ENCODE peak calls at places on chromosome 15, in five cellular contexts. U is A549, M is ovary, Z is GM12865, W is fibroblast of the aortic adventitia. Y is an unnamed sample.

GRCh38 chr15:96720251-96720650 is 389.8 kb downstream of the NR2F2 start:
- DNase-seq in W (no peak), U (no peak), M (no peak), Z (no peak), Y (no peak)

GRCh38 chr15:63896336-63897115 is 62.8 kb upstream of the HERC1 start:
- DNase-seq in M (peak), Z (peak), U (peak), W (peak), Y (peak)

GRCh38 chr15:73936181-73936580 is 9.9 kb downstream of the LOXL1 start:
- DNase-seq in Z (no peak), M (peak), U (no peak), W (peak), Y (peak)

GRCh38 chr15:57696146-57696545 is 10.4 kb upstream of the POLR2M start:
- DNase-seq in W (no peak), U (no peak), Z (no peak), M (no peak), Y (no peak)

GRCh38 chr15:35208353-35208752 is 123.3 kb upstream of the NANOGP8 start:
- DNase-seq in W (no peak), Z (no peak), M (no peak), U (no peak), Y (no peak)

GRCh38 chr15:57323806-57324589 is 52.3 kb upstream of the CGNL1 start:
- DNase-seq in M (no peak), Z (peak), W (no peak), U (peak), Y (no peak)

GRCh38 chr15:47708116-47708515 is 9.2 kb upstream of the SEMA6D start:
- DNase-seq in W (no peak), M (no peak), Z (no peak), U (no peak), Y (no peak)

GRCh38 chr15:65099336-65099735 is 15.7 kb downstream of the UBAP1L start:
- DNase-seq in Z (no peak), U (no peak), W (no peak), M (no peak), Y (no peak)

GRCh38 chr15:43302155-43302554 is 28.2 kb downstream of the LCMT2 start:
- DNase-seq in W (no peak), Z (no peak), M (no peak), U (no peak), Y (no peak)

GRCh38 chr15:47715856-47716445 is 1.4 kb upstream of the SEMA6D start:
- DNase-seq in M (peak), U (no peak), Z (no peak), W (peak), Y (peak)

GRCh38 chr15:74240002-74240568 is 4.0 kb downstream of the CCDC33 start:
- DNase-seq in M (peak), W (peak), U (peak), Z (peak), Y (peak)

GRCh38 chr15:37223089-37223488 is 122.7 kb upstream of the MEIS2 start:
- DNase-seq in U (no peak), Z (no peak), M (no peak), W (no peak), Y (no peak)

GRCh38 chr15:64653757-64654156 is 121.6 kb downstream of the RBPMS2 start:
- DNase-seq in W (peak), U (peak), M (no peak), Z (no peak), Y (peak)

GRCh38 chr15:64443747-64444621 is 16.4 kb upstream of the ZNF609 start:
- DNase-seq in U (peak), Z (peak), M (no peak), W (peak), Y (peak)

GRCh38 chr15:94383706-94384105 is 152.3 kb downstream of the MCTP2 start:
- DNase-seq in Z (no peak), M (no peak), W (no peak), U (no peak), Y (no peak)

GRCh38 chr15:76898102-76898501 is 7.0 kb downstream of the SCAPER start:
- DNase-seq in Z (no peak), U (no peak), W (no peak), M (no peak), Y (no peak)

GRCh38 chr15:60772395-60773120 is 293.6 kb upstream of the ICE2 start:
- DNase-seq in M (no peak), W (no peak), U (no peak), Z (no peak), Y (no peak)

GRCh38 chr15:57061281-57061680 is 142.8 kb downstream of the TCF12 start:
- DNase-seq in W (no peak), Z (no peak), M (no peak), U (no peak), Y (no peak)

GRCh38 chr15:101438482-101439284 is 50.8 kb downstream of the PCSK6 start:
- DNase-seq in W (no peak), M (peak), Z (no peak), U (no peak), Y (no peak)

GRCh38 chr15:84671211-84671610 is 13.2 kb upstream of the NMB start:
- DNase-seq in Z (no peak), M (no peak), W (peak), U (no peak), Y (peak)

GRCh38 chr15:29126208-29126536 is 143.4 kb downstream of the NSMCE3 start:
- DNase-seq in W (no peak), Z (no peak), M (no peak), U (no peak), Y (no peak)

GRCh38 chr15:88800026-88800425 is 3.2 kb upstream of the ACAN start:
- DNase-seq in Z (no peak), U (peak), M (no peak), W (peak), Y (peak)

GRCh38 chr15:32849769-32850668 is 132.2 kb downstream of the GREM1 start:
- DNase-seq in Z (no peak), W (peak), U (peak), M (no peak), Y (peak)

GRCh38 chr15:101454365-101454764 is 35.1 kb downstream of the PCSK6 start:
- DNase-seq in W (no peak), M (no peak), U (no peak), Z (no peak), Y (no peak)

GRCh38 chr15:64969401-64969800 is 20.3 kb downstream of the SPG21 start:
- DNase-seq in U (no peak), M (no peak), W (no peak), Z (no peak), Y (no peak)

GRCh38 chr15:44593042-44593736 is 56.2 kb downstream of the EIF3J start:
- DNase-seq in M (no peak), U (peak), Z (peak), W (peak), Y (peak)
- TF ChIP-seq CTCF in M (no peak), U (peak), Z (peak), W (peak), Y (peak)

GRCh38 chr15:86139828-86140227 is 60.2 kb downstream of the AGBL1 start:
- DNase-seq in M (no peak), Z (peak), U (peak), W (no peak), Y (no peak)
- TF ChIP-seq CTCF in M (no peak), Z (peak), U (no peak), W (peak), Y (peak)

GRCh38 chr15:99732268-99732641 is 982 bp downstream of the LYSMD4 start:
- DNase-seq in W (peak), M (no peak), Z (peak), U (no peak), Y (peak)

GRCh38 chr15:99731336-99732267 is 1.6 kb downstream of the LYSMD4 start:
- DNase-seq in M (no peak), Z (no peak), W (no peak), U (no peak), Y (peak)

GRCh38 chr15:99727733-99728132 is 5.5 kb downstream of the LYSMD4 start:
- DNase-seq in M (no peak), W (no peak), U (no peak), Z (no peak), Y (no peak)

GRCh38 chr15:99729327-99729726 is 3.9 kb downstream of the LYSMD4 start:
- DNase-seq in Z (no peak), U (no peak), M (no peak), W (no peak), Y (no peak)

DNA sequence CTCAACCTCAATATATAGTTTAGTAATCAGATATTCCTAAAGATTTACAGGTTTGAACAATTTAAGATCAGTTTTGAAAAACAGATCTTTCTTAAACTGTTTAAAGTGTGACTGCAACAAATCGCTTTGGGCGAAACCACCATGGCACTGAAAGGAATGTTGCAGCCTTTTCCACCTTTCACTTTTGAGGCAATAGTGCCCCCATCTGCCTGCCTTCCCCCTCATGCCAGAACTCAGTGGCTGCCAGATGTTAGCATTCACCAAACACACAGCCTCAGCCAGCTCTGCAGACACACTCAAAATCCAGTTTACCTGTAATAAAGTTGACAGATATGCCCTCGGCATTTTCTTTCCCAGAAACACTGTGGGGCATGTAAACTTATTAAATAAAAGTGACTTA is 3.3 kb downstream of the LYSMD4 start:
- DNase-seq in U (peak), Z (peak), M (peak), W (peak), Y (peak)
- TF ChIP-seq CTCF in U (peak), Z (peak), M (peak), W (peak), Y (peak)

DNA sequence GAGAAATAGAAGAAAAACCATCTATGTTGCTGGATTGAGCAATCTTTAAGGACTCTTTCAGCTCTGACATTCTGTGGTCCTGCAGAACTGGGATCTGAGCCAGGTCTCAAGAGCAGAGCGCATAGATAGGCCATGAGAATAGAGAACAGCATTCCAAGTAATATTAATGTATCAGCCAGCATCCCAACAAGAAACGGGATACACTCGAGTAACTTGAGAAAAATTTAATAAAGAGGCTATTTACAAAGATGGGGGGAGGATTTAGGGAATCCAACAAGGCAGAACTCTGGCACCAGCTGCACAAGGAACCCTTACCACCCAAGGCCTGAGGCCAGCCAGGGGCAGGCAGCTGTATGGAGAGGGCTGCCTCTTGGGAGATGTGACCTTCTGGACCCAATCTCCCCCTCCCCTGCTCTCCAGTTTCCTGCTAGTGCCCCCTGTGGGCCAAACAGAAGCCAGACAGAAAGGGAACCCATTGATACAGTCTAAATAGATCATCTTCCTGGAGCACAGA is 8.2 kb downstream of the TMOD2 start:
- DNase-seq in W (peak), Z (peak), M (no peak), U (no peak), Y (peak)
- TF ChIP-seq CTCF in W (peak), Z (peak), M (no peak), U (no peak), Y (peak)

DNA sequence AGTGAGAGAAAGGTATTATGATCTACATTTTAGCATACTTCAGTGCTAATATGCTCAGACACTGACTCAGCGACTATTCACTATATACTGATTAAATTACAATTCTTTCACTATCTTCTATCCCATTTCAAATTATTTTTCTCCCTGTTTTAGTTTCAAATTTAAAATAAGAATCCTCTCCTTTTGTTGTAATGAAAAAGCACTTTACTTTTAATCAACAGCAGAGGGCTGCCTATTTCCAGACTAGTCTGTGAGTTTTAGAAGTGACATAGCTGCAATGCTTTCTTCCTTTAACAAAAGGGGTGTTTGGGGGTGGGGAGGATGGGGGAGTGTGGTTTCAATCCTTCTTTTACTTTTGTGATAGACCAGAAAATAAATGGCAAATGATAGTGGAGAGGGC is 2.4 kb downstream of the NEDD4 start:
- DNase-seq in M (no peak), W (peak), Z (no peak), U (no peak), Y (peak)
- TF ChIP-seq CTCF in M (no peak), W (peak), Z (no peak), U (peak), Y (no peak)

DNA sequence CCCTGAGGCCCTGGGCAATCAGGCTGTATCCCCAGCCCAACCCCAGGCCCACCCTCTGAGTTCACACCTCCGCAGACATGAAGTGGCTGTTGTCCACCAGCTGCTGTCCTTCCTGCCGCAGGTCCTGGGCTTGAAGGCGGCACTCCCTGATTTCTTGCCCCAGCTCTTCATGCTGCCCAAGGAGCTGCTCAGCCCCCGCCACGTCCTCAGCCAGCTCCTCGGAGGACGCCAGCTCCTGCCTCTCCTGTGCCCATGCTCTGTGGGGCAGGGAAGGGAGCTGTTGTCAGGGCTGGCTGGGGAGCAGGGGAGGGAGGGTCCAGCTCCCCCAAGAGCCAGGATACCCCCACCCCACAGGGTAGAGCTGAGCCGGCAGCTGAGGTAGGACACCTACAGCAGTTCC is 14.5 kb downstream of the PLA2G4B start:
- DNase-seq in Z (no peak), W (no peak), U (no peak), M (no peak), Y (no peak)
- TF ChIP-seq CTCF in Z (no peak), W (no peak), U (no peak), M (no peak), Y (no peak)

GRCh38 chr15:69478259-69478687 is 25.7 kb downstream of the RPLP1 start:
- DNase-seq in M (peak), Z (peak), U (peak), W (peak), Y (peak)
- TF ChIP-seq CTCF in M (peak), Z (peak), U (peak), W (peak), Y (peak)

DNA sequence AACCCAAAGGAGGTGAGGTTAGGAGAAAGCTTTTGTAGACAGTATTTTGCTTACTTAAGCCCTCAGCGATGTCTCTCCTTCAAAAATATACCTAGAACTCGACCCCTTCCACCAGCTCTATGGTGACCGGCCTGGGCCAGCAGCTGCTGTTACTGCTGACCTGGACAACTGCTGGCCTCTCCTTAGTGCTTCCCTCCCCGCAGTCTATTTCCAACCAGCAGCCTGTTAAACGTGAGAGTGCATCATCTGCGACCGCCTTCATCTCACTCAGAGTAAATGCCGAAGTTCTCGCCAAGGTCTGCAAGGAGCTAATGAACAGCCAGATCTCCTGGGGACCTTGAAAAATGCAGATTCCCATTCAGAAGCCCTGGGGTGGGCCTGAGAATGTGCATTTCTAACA is 86.7 kb downstream of the RPLP1 start:
- DNase-seq in M (no peak), W (no peak), Z (no peak), U (no peak), Y (no peak)
- TF ChIP-seq CTCF in M (no peak), W (no peak), Z (no peak), U (no peak), Y (no peak)

Y was measured in fibroblast of pulmonary artery.